ENCODE peak calls at places on chromosomes 2 and 18, in five cellular contexts. S is psoas muscle, V is cardiac muscle cell, I is AG04450, U is H1. E is an unnamed sample.
A peak's percentile ranks its signal among the peaks of the same experiment; 100 is the strongest.

GRCh38 chr18:57561728-57562423 is 24.6 kb downstream of the FECH start:
- DNase-seq in S (no peak), V (peak; percentile 66), I (no peak), U (no peak), E (no peak)

GRCh38 chr2:206863196-206863595 is 76.1 kb upstream of the CPO start:
- DNase-seq in S (no peak), V (no peak), I (no peak), U (no peak), E (no peak)

GRCh38 chr2:23566236-23567142 is 181.5 kb downstream of the KLHL29 start:
- DNase-seq in S (no peak), V (peak; percentile 19), I (no peak), U (peak; percentile 31), E (no peak)

GRCh38 chr2:126634273-126634861 is 21.6 kb upstream of the GYPC start:
- DNase-seq in S (no peak), V (no peak), I (no peak), U (no peak), E (peak; percentile 49)

GRCh38 chr2:98757904-98758421 is 27.0 kb upstream of the MGAT4A start:
- DNase-seq in S (peak; percentile 55), V (no peak), I (peak; percentile 10), U (no peak), E (no peak)

GRCh38 chr2:69997296-69998184 is 36.1 kb upstream of the ASPRV1 start:
- DNase-seq in S (peak; percentile 58), V (no peak), I (no peak), U (no peak), E (peak; percentile 36)

GRCh38 chr2:6068441-6068935 is 376.3 kb downstream of the SOX11 start:
- DNase-seq in S (no peak), V (no peak), I (no peak), U (no peak), E (no peak)

GRCh38 chr2:39837856-39838453 is 58.9 kb upstream of the THUMPD2 start:
- DNase-seq in S (no peak), V (no peak), I (peak; percentile 11), U (no peak), E (peak; percentile 49)

GRCh38 chr2:229810786-229811185 is 96.4 kb upstream of the DNER start:
- DNase-seq in S (no peak), V (no peak), I (peak; percentile 66), U (no peak), E (no peak)

GRCh38 chr2:168047291-168047690 is 200.1 kb downstream of the STK39 start:
- DNase-seq in S (no peak), V (no peak), I (no peak), U (no peak), E (no peak)

GRCh38 chr18:28729321-28729720 is 552.4 kb upstream of the CDH2 start:
- DNase-seq in S (no peak), V (no peak), I (no peak), U (no peak), E (no peak)

GRCh38 chr18:33665187-33665586 is 87.2 kb downstream of the ASXL3 start:
- DNase-seq in S (no peak), V (no peak), I (no peak), U (no peak), E (no peak)

GRCh38 chr2:79219383-79219988 is 59.9 kb upstream of the REG3A start:
- DNase-seq in S (no peak), V (peak; percentile 74), I (no peak), U (no peak), E (peak; percentile 60)

GRCh38 chr2:180261976-180262375 is 254.9 kb upstream of the CWC22 start:
- DNase-seq in S (no peak), V (no peak), I (no peak), U (no peak), E (no peak)

GRCh38 chr2:128268611-128269357 is 49.9 kb downstream of the HS6ST1 start:
- DNase-seq in S (no peak), V (no peak), I (no peak), U (no peak), E (no peak)

GRCh38 chr18:25067291-25068050 is 284.5 kb downstream of the ZNF521 start:
- DNase-seq in S (no peak), V (no peak), I (no peak), U (no peak), E (no peak)

GRCh38 chr2:31236433-31237205 is 2.7 kb downstream of the EHD3 start:
- DNase-seq in S (no peak), V (no peak), I (no peak), U (no peak), E (no peak)

GRCh38 chr2:178506524-178506923 is 26.3 kb downstream of the PLEKHA3 start:
- DNase-seq in S (no peak), V (no peak), I (no peak), U (no peak), E (no peak)

GRCh38 chr2:184215745-184216144 is 382.6 kb upstream of the ZNF804A start:
- DNase-seq in S (no peak), V (no peak), I (no peak), U (no peak), E (no peak)

GRCh38 chr2:162198239-162198638 is 45.0 kb downstream of the FAP start:
- DNase-seq in S (no peak), V (no peak), I (peak; percentile 65), U (no peak), E (no peak)

GRCh38 chr2:235106874-235107639 is 155.2 kb downstream of the SH3BP4 start:
- DNase-seq in S (peak; percentile 39), V (peak; percentile 86), I (peak; percentile 43), U (peak; percentile 31), E (peak; percentile 70)

GRCh38 chr2:104900608-104901007 is 46.7 kb downstream of the POU3F3 start:
- DNase-seq in S (no peak), V (no peak), I (no peak), U (no peak), E (no peak)

GRCh38 chr2:160910681-160911080 is 249.5 kb upstream of the TANK start:
- DNase-seq in S (no peak), V (no peak), I (peak; percentile 23), U (no peak), E (no peak)

GRCh38 chr18:72075040-72075439 is 469.1 kb downstream of the CBLN2 start:
- DNase-seq in S (no peak), V (no peak), I (no peak), U (no peak), E (no peak)

GRCh38 chr18:78813156-78813555 is 166.5 kb upstream of the SALL3 start:
- DNase-seq in S (no peak), V (no peak), I (no peak), U (no peak), E (no peak)

GRCh38 chr2:152611458-152612231 is 105.6 kb downstream of the PRPF40A start:
- DNase-seq in S (peak; percentile 55), V (no peak), I (peak; percentile 46), U (no peak), E (no peak)

GRCh38 chr18:73684651-73685050 is 463.0 kb downstream of the FBXO15 start:
- DNase-seq in S (no peak), V (no peak), I (no peak), U (no peak), E (no peak)

GRCh38 chr2:162300271-162300670 is 18.2 kb downstream of the IFIH1 start:
- DNase-seq in S (no peak), V (no peak), I (no peak), U (no peak), E (no peak)

GRCh38 chr2:111161971-111162370 is 41.3 kb downstream of the BCL2L11 start:
- DNase-seq in S (peak; percentile 66), V (no peak), I (no peak), U (no peak), E (no peak)

GRCh38 chr2:209663149-209663548 is 108.5 kb upstream of the UNC80 start:
- DNase-seq in S (no peak), V (peak; percentile 49), I (no peak), U (no peak), E (no peak)

GRCh38 chr18:23276456-23276855 is 141.2 kb downstream of the CABLES1 start:
- DNase-seq in S (no peak), V (peak; percentile 18), I (no peak), U (no peak), E (no peak)

GRCh38 chr18:23272498-23273232 is 137.4 kb downstream of the CABLES1 start:
- DNase-seq in S (no peak), V (no peak), I (no peak), U (no peak), E (no peak)

GRCh38 chr18:23274638-23275482 is 139.6 kb downstream of the CABLES1 start:
- DNase-seq in S (no peak), V (no peak), I (no peak), U (no peak), E (no peak)

GRCh38 chr18:23270999-23271680 is 135.9 kb downstream of the CABLES1 start:
- DNase-seq in S (no peak), V (no peak), I (no peak), U (no peak), E (no peak)

DNA sequence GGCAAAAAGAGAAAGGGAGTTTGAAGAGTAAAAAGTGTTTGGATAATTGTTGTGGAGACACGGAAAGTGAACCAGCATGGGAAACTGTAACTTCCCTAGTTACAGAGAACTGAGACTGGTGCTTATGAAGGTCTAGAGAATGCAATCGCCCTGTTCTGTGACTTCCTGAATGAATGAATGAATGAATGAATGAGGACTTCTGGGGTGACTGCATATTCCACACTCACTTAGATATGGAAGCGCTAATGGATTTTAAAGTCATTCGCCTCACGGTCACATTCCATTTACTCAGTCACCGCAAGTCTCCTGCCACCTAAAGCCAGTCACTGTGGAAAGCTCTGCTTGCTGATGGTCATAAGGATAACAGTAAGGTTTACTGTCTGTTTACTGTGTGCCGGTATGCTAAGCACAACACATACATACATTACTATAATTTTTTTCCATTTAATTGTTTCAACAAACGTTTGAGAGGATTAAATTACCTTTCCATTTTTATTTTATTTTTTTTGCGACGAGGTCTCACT is 138.2 kb downstream of the CABLES1 start:
- DNase-seq in S (no peak), V (no peak), I (no peak), U (no peak), E (no peak)
- H3K9me3 ChIP-seq in S (no peaks in the 10 kb centered on the region), V (no peaks in the 10 kb centered on the region), I (peaks cover 24% of the 10 kb centered on the region), U (peaks cover 31% of the 10 kb centered on the region), E (peaks cover 6% of the 10 kb centered on the region)

GRCh38 chr2:224764565-224765236 is 48.5 kb upstream of the CCDC195 start:
- DNase-seq in S (no peak), V (no peak), I (no peak), U (no peak), E (no peak)
- H3K4me3 ChIP-seq in S (no peak overlapping the region), V (no peak overlapping the region), I (no peak overlapping the region), U (no peak overlapping the region), E (no peak overlapping the region)

GRCh38 chr18:6362559-6363129 is 52.1 kb downstream of the L3MBTL4 start:
- DNase-seq in S (no peak), V (no peak), I (no peak), U (no peak), E (no peak)
- H3K9me3 ChIP-seq in S (no peaks in the 10 kb centered on the region), V (no peaks in the 10 kb centered on the region), I (no peaks in the 10 kb centered on the region), U (no peaks in the 10 kb centered on the region), E (no peaks in the 10 kb centered on the region)

DNA sequence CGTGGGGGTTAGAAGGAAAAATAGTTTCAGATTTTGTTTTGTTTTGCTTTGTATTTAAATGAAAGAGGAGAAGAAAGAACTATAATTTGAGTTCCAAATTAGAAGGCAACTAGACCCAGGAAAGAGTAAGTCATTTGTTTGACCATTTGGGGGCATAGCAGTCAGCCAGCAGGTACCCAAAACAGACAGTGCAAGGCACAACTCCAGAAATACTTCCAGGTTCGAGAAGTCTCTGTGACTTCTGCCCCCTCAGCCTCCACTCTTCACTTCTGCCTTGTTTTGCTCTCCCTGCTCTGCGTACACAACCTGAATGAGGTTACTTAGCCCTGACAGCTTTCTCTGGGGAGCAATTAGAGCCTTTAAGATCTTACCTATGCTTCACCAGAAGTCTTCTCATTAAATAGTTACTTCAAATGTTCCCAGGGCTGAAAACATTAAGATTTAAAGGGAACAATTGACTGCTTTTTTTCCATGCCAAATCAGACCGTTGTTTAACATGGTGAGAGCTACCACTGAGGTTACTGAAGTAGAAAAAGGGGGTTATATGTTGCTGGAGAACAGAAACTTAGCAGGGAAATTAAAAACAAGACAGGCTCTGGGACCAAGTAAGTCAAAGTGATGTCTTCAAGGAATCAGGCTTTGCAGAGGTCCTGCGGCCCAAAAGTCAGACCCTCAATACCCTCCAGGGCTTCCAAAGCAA is 216.9 kb downstream of the BCL11A start:
- DNase-seq in S (no peak), V (no peak), I (no peak), U (no peak), E (no peak)
- H3K4me3 ChIP-seq in S (no peak overlapping the region), V (no peak overlapping the region), I (no peak overlapping the region), U (no peak overlapping the region), E (no peak overlapping the region)

E was measured in Caco-2.